ENCODE peak calls at places on chromosomes 12 and 14, in seven cellular contexts. W, A, U, M, Z, E and C are unnamed samples.

GRCh38 chr12:52130695-52131094 is 51.2 kb downstream of the SMIM41 start:
- DNase-seq in W (no peak), A (no peak), U (no peak), M (no peak), Z (no peak), E (no peak), C (peak; percentile 82)

GRCh38 chr12:112751844-112752243 is 39.7 kb upstream of the RPH3A start:
- DNase-seq in W (no peak), A (no peak), U (no peak), M (no peak), Z (no peak), E (no peak), C (no peak)

GRCh38 chr12:58711968-58712367 is 208.3 kb downstream of the LRIG3 start:
- DNase-seq in W (no peak), A (no peak), U (no peak), M (no peak), Z (no peak), E (no peak), C (no peak)

GRCh38 chr12:72346331-72346944 is 74.3 kb downstream of the TRHDE start:
- DNase-seq in W (peak; percentile 42), A (peak; percentile 1), U (peak; percentile 55), M (peak; percentile 39), Z (peak; percentile 77), E (peak; percentile 29), C (peak; percentile 21)

GRCh38 chr14:101928415-101928841 is 35.9 kb upstream of the DYNC1H1 start:
- DNase-seq in W (peak; percentile 58), A (no peak), U (no peak), M (no peak), Z (no peak), E (no peak), C (no peak)

GRCh38 chr12:47361389-47362031 is 281.8 kb upstream of the AMIGO2 start:
- DNase-seq in W (peak; percentile 46), A (no peak), U (no peak), M (no peak), Z (no peak), E (peak; percentile 67), C (peak; percentile 25)

GRCh38 chr14:101027966-101028365 is 124.4 kb upstream of the RTL1 start:
- DNase-seq in W (no peak), A (no peak), U (no peak), M (no peak), Z (no peak), E (no peak), C (no peak)

GRCh38 chr14:55336161-55336560 is 64.9 kb downstream of the FBXO34 start:
- DNase-seq in W (no peak), A (no peak), U (no peak), M (no peak), Z (no peak), E (no peak), C (no peak)

GRCh38 chr12:113424915-113425823 is 3.0 kb downstream of the SDSL start:
- DNase-seq in W (no peak), A (peak; percentile 58), U (no peak), M (peak; percentile 58), Z (no peak), E (no peak), C (peak; percentile 36)

GRCh38 chr12:31118347-31118830 is 44.7 kb downstream of the DDX11 start:
- DNase-seq in W (peak; percentile 54), A (peak; percentile 57), U (no peak), M (no peak), Z (no peak), E (peak; percentile 62), C (no peak)

GRCh38 chr12:1607940-1608782 is 13.8 kb upstream of the FBXL14 start:
- DNase-seq in W (no peak), A (no peak), U (no peak), M (no peak), Z (no peak), E (no peak), C (no peak)

GRCh38 chr14:52875707-52876106 is 75.1 kb downstream of the FERMT2 start:
- DNase-seq in W (no peak), A (no peak), U (no peak), M (no peak), Z (no peak), E (no peak), C (no peak)

GRCh38 chr12:6960291-6961277 is 9.4 kb downstream of the PTPN6 start:
- DNase-seq in W (peak; percentile 28), A (no peak), U (no peak), M (peak; percentile 60), Z (no peak), E (no peak), C (no peak)

GRCh38 chr12:79635676-79636075 is 55.1 kb downstream of the PAWR start:
- DNase-seq in W (no peak), A (no peak), U (no peak), M (no peak), Z (no peak), E (no peak), C (peak; percentile 19)

GRCh38 chr12:54021432-54022013 is 6.7 kb upstream of the HOXC6 start:
- DNase-seq in W (peak; percentile 43), A (no peak), U (no peak), M (no peak), Z (no peak), E (no peak), C (no peak)

GRCh38 chr12:92608418-92609091 is 94.2 kb upstream of the PLEKHG7 start:
- DNase-seq in W (no peak), A (peak; percentile 27), U (no peak), M (no peak), Z (peak; percentile 33), E (no peak), C (no peak)

GRCh38 chr12:77591959-77592358 is 238.7 kb upstream of the NAV3 start:
- DNase-seq in W (no peak), A (no peak), U (no peak), M (no peak), Z (no peak), E (no peak), C (no peak)

GRCh38 chr12:81337891-81338290 is 260.0 kb downstream of the ACSS3 start:
- DNase-seq in W (no peak), A (no peak), U (no peak), M (no peak), Z (no peak), E (no peak), C (no peak)

GRCh38 chr12:124478985-124479645 is 88.3 kb downstream of the NCOR2 start:
- DNase-seq in W (no peak), A (no peak), U (no peak), M (no peak), Z (no peak), E (no peak), C (no peak)

GRCh38 chr14:94077111-94077821 is 3.7 kb downstream of the DDX24 start:
- DNase-seq in W (no peak), A (no peak), U (no peak), M (no peak), Z (no peak), E (no peak), C (no peak)

GRCh38 chr12:103915306-103915705 is 14.9 kb upstream of the HSP90B1 start:
- DNase-seq in W (no peak), A (no peak), U (no peak), M (no peak), Z (no peak), E (no peak), C (no peak)

GRCh38 chr12:109718390-109718789 is 4.8 kb downstream of the FAM222A start:
- DNase-seq in W (no peak), A (no peak), U (no peak), M (no peak), Z (no peak), E (no peak), C (no peak)

GRCh38 chr12:117857632-117858274 is 111.0 kb downstream of the KSR2 start:
- DNase-seq in W (no peak), A (peak; percentile 70), U (no peak), M (no peak), Z (no peak), E (no peak), C (no peak)

GRCh38 chr14:34237098-34237497 is 224.9 kb downstream of the SPTSSA start:
- DNase-seq in W (no peak), A (no peak), U (no peak), M (no peak), Z (no peak), E (no peak), C (no peak)

DNA sequence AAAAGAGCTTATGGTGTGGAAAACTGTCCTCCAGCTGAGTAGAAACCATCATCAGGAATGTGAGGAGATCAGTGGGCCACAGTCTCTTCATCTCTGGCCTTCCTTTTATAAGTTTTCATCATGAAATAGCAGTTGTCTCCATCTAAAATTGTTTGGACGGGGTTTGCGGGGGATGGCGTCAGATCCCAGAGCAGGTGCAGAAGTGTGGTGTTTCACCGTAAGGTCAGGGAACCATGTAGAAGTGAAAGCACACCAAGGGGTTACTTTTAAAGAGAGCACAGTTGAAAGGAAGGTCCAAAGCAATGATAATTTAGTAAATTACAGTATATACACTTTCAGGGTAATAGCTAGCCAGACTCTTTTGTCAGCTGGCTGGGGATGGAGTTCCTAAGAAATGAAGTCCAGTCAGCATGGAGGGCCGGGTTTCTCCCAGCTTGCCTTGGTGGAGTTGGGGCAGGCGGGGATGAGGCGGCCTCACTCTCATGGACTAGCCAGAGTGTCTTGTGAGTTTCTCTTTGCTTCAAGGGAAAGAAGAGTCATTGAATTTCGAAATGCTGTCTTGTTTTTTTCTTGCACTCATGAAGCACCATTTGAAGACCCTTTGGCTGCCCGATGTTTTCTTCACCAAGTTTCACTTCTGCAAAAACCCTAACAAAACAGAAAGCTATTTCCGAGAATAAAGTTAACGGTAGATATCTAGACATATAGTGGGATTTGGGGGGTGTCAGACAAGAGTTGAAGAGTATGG is 100.6 kb downstream of the ETV6 start:
- DNase-seq in W (no peak), A (no peak), U (no peak), M (peak; percentile 41), Z (no peak), E (no peak), C (no peak)
- TF ChIP-seq POLR2A in W (no peak), A (no peak), U (no peak), M (no peak), Z (no peak), E (no peak), C (no peak)

DNA sequence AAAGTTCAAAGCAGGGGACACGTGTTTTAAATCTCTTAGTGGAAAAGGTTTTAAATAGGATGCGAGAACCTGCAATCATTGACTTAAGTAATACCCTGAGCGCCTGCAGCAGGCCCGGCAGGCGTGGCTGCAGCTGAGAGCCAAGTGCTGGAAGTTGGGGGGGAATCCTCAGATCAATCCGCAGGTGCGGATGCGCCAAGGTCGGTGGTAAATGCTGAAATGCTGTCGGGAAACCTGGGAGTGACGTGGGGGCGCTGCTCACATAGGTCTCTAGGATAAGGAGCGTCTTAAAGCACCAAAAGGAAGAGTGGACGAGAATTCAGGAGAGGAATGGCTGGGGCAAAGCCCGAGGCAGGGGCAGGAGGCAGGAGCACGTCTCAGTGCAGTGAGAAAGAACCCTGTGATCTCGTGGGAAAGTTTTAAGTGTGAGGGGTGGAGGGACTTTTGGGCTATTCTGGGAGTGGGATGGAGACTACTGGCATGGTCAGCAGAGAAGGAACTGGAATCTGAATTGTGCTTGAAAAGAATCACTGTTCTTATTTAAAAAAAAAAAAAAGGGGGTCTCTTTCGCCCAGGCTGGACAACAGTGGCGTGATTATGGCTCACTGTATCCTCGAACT is 883 bp upstream of the CDCA4 start:
- DNase-seq in W (peak; percentile 31), A (peak; percentile 76), U (no peak), M (peak; percentile 41), Z (peak; percentile 57), E (peak; percentile 43), C (no peak)
- TF ChIP-seq CTCF in W (no peak), A (peak; percentile 27), U (no peak), M (no peak), Z (peak; percentile 22), E (no peak), C (no peak)

GRCh38 chr12:130161261-130162231 is 718 bp upstream of the FZD10 start:
- DNase-seq in W (peak; percentile 64), A (no peak), U (peak; percentile 57), M (no peak), Z (no peak), E (peak; percentile 46), C (no peak)
- H3K4me3 ChIP-seq in W (peak overlapping the region; percentile 24), A (no peak overlapping the region), U (peak overlapping the region; percentile 35), M (peak overlapping the region; percentile 35), Z (no peak overlapping the region), E (peak overlapping the region; percentile 35), C (peak overlapping the region; percentile 34)

GRCh38 chr14:104768437-104769323 is 15.7 kb downstream of the SIVA1 start:
- DNase-seq in W (peak; percentile 84), A (peak; percentile 74), U (peak; percentile 87), M (peak; percentile 88), Z (peak; percentile 51), E (peak; percentile 89), C (peak; percentile 98)
- TF ChIP-seq POLR2A in W (no peak), A (no peak), U (no peak), M (no peak), Z (no peak), E (no peak), C (no peak)